ENCODE peak calls at places on chromosomes 4 and X, in five cellular contexts. J, Y, W, C and N are unnamed samples.

GRCh38 chr4:93897559-93897958 is 69.0 kb downstream of the ATOH1 start:
- DNase-seq in J (no peak), W (no peak), Y (no peak), C (no peak), N (no peak)

GRCh38 chrX:110143454-110144210 is 140.7 kb downstream of the TMEM164 start:
- DNase-seq in W (no peak), J (no peak), Y (no peak), C (no peak), N (no peak)

GRCh38 chr4:189660737-189661330 is 279.8 kb upstream of the FRG1 start:
- DNase-seq in Y (no peak), J (no peak), W (no peak), C (no peak), N (no peak)

GRCh38 chr4:114386637-114387233 is 211.9 kb upstream of the UGT8 start:
- DNase-seq in Y (no peak), W (no peak), J (no peak), C (peak; percentile 56), N (no peak)

GRCh38 chr4:15144249-15144966 is 142.1 kb downstream of the CPEB2 start:
- DNase-seq in Y (no peak), J (no peak), W (no peak), C (no peak), N (peak; percentile 43)

GRCh38 chr4:20323991-20324390 is 72.3 kb downstream of the SLIT2 start:
- DNase-seq in Y (no peak), J (no peak), C (peak; percentile 48), W (no peak), N (no peak)

GRCh38 chr4:30789219-30789671 is 69.1 kb downstream of the PCDH7 start:
- DNase-seq in C (no peak), W (no peak), J (no peak), Y (no peak), N (no peak)

GRCh38 chr4:133147922-133148689 is 988 bp upstream of the PCDH10 start:
- DNase-seq in Y (peak; percentile 21), C (peak; percentile 21), W (no peak), J (no peak), N (peak; percentile 14)

GRCh38 chrX:14776901-14777300 is 96.0 kb downstream of the FANCB start:
- DNase-seq in Y (no peak), W (no peak), J (no peak), C (no peak), N (no peak)

GRCh38 chrX:10597871-10598270 is 22.5 kb downstream of the MID1 start:
- DNase-seq in C (peak; percentile 64), J (no peak), W (no peak), Y (no peak), N (no peak)

GRCh38 chr4:106080376-106080775 is 185.1 kb downstream of the NPNT start:
- DNase-seq in J (no peak), C (peak; percentile 34), W (no peak), Y (no peak), N (no peak)

GRCh38 chr4:140092094-140092820 is 61.7 kb downstream of the MAML3 start:
- DNase-seq in J (no peak), W (no peak), C (no peak), Y (no peak), N (peak; percentile 91)

GRCh38 chr4:2286904-2287593 is 25.1 kb upstream of the MXD4 start:
- DNase-seq in J (no peak), Y (no peak), C (peak; percentile 52), W (peak; percentile 46), N (no peak)

GRCh38 chrX:120014354-120015129 is 62.9 kb downstream of the RHOXF2B start:
- DNase-seq in C (no peak), W (no peak), J (no peak), Y (no peak), N (no peak)

GRCh38 chr4:175246941-175247340 is 328.8 kb downstream of the ADAM29 start:
- DNase-seq in Y (no peak), J (no peak), C (no peak), W (no peak), N (no peak)

GRCh38 chr4:108303488-108304177 is 134.9 kb upstream of the LEF1 start:
- DNase-seq in C (peak; percentile 2), J (no peak), Y (no peak), W (no peak), N (no peak)

GRCh38 chr4:83010111-83010521 is 507 bp downstream of the LIN54 start:
- DNase-seq in Y (no peak), C (peak; percentile 53), J (no peak), W (no peak), N (no peak)

GRCh38 chrX:150255441-150256296 is 107.4 kb upstream of the MAMLD1 start:
- DNase-seq in W (no peak), Y (no peak), C (no peak), J (no peak), N (no peak)

GRCh38 chr4:35247047-35247446 is 997.3 kb downstream of the ARAP2 start:
- DNase-seq in Y (no peak), W (no peak), J (no peak), C (no peak), N (no peak)

GRCh38 chr4:99321241-99322191 is at the start of gene ADH1B:
- DNase-seq in C (peak; percentile 58), Y (no peak), W (no peak), J (no peak), N (no peak)

GRCh38 chr4:76562851-76563803 is 128.1 kb downstream of the SHROOM3 start:
- DNase-seq in Y (no peak), J (no peak), W (no peak), C (no peak), N (no peak)

GRCh38 chr4:94177822-94178221 is 29.8 kb upstream of the SMARCAD1 start:
- DNase-seq in W (no peak), C (no peak), Y (no peak), J (no peak), N (no peak)

GRCh38 chrX:71178908-71179307 is 34.3 kb downstream of the NLGN3 start:
- DNase-seq in W (peak; percentile 74), J (no peak), Y (peak; percentile 53), C (peak; percentile 73), N (peak; percentile 8)

GRCh38 chrX:108447303-108447702 is 7.7 kb downstream of the COL4A5 start:
- DNase-seq in W (no peak), C (peak; percentile 51), J (no peak), Y (no peak), N (no peak)

GRCh38 chrX:151776113-151776790 is 41.7 kb downstream of the CNGA2 start:
- DNase-seq in J (no peak), C (peak; percentile 66), W (no peak), Y (no peak), N (no peak)

GRCh38 chrX:120306640-120307039 is 4.6 kb downstream of the TMEM255A start:
- DNase-seq in Y (no peak), J (no peak), W (no peak), C (no peak), N (no peak)